ENCODE peak calls at places on chromosomes 11 and 22, in five cellular contexts. U, T, Y, J and S are unnamed samples.

GRCh38 chr11:116217006-116217405 is 555.8 kb downstream of the BUD13 start:
- DNase-seq in U (no peak), T (no peak), Y (peak; percentile 47), J (peak; percentile 61), S (no peak)

GRCh38 chr11:126079640-126080205 is 17.1 kb upstream of the CDON start:
- DNase-seq in U (no peak), T (no peak), Y (no peak), J (no peak), S (no peak)

GRCh38 chr11:63868399-63869064 is 29.6 kb downstream of the MARK2 start:
- DNase-seq in U (no peak), T (no peak), Y (no peak), J (no peak), S (peak; percentile 20)

GRCh38 chr11:1647901-1648721 is 18.5 kb downstream of the KRTAP5-5 start:
- DNase-seq in U (no peak), T (no peak), Y (no peak), J (no peak), S (peak; percentile 47)

GRCh38 chr11:87536565-87536964 is 498.8 kb downstream of the TMEM135 start:
- DNase-seq in U (no peak), T (no peak), Y (no peak), J (no peak), S (no peak)

GRCh38 chr22:35538801-35539321 is 1.8 kb upstream of the RASD2 start:
- DNase-seq in U (no peak), T (no peak), Y (no peak), J (no peak), S (peak; percentile 66)

GRCh38 chr11:7603031-7603781 is 70.1 kb downstream of the CYB5R2 start:
- DNase-seq in U (no peak), T (no peak), Y (no peak), J (no peak), S (no peak)

GRCh38 chr11:73257342-73258103 is 14.6 kb upstream of the P2RY6 start:
- DNase-seq in U (peak; percentile 42), T (no peak), Y (no peak), J (peak; percentile 68), S (peak; percentile 91)

GRCh38 chr22:21451545-21452520 is 15.4 kb upstream of the TMEM191C start:
- DNase-seq in U (peak; percentile 7), T (no peak), Y (no peak), J (peak; percentile 20), S (no peak)

GRCh38 chr11:86160546-86161149 is 83.9 kb upstream of the EED start:
- DNase-seq in U (no peak), T (no peak), Y (no peak), J (no peak), S (no peak)

GRCh38 chr11:14974723-14975587 is 2.8 kb upstream of the CALCA start:
- DNase-seq in U (no peak), T (peak; percentile 61), Y (peak; percentile 22), J (no peak), S (peak; percentile 62)

GRCh38 chr11:69310351-69310750 is 16.4 kb downstream of the MYEOV start:
- DNase-seq in U (no peak), T (no peak), Y (no peak), J (no peak), S (no peak)

GRCh38 chr11:61683961-61684869 is 4.0 kb downstream of the DAGLA start:
- DNase-seq in U (no peak), T (no peak), Y (no peak), J (no peak), S (no peak)

GRCh38 chr11:67422894-67423293 is 5.4 kb upstream of the RPS6KB2 start:
- DNase-seq in U (no peak), T (no peak), Y (no peak), J (no peak), S (no peak)

GRCh38 chr11:26827567-26828037 is 105.7 kb upstream of the SLC5A12 start:
- DNase-seq in U (no peak), T (no peak), Y (no peak), J (no peak), S (no peak)

GRCh38 chr22:38080847-38081635 is 2.9 kb downstream of the SLC16A8 start:
- DNase-seq in U (peak; percentile 19), T (no peak), Y (peak; percentile 41), J (peak; percentile 55), S (peak; percentile 67)

GRCh38 chr11:7577226-7577882 is 63.6 kb downstream of the PPFIBP2 start:
- DNase-seq in U (peak; percentile 60), T (no peak), Y (peak; percentile 40), J (no peak), S (no peak)

GRCh38 chr11:10604340-10604748 is 35.9 kb upstream of the LYVE1 start:
- DNase-seq in U (peak; percentile 73), T (no peak), Y (peak; percentile 62), J (no peak), S (peak; percentile 60)

GRCh38 chr11:18490319-18490718 is 34.7 kb downstream of the LDHAL6A start:
- DNase-seq in U (no peak), T (no peak), Y (no peak), J (no peak), S (no peak)

GRCh38 chr11:16778286-16778685 is 39.8 kb downstream of the C11orf58 start:
- DNase-seq in U (no peak), T (no peak), Y (no peak), J (no peak), S (no peak)

GRCh38 chr11:62546937-62547625 is 475 bp upstream of the AHNAK start:
- DNase-seq in U (peak; percentile 61), T (no peak), Y (peak; percentile 42), J (no peak), S (peak; percentile 66)

GRCh38 chr11:44563716-44564115 is 1.7 kb upstream of the CD82 start:
- DNase-seq in U (no peak), T (no peak), Y (no peak), J (no peak), S (no peak)

GRCh38 chr22:33438273-33438672 is 380.1 kb upstream of the SYN3 start:
- DNase-seq in U (no peak), T (no peak), Y (no peak), J (no peak), S (no peak)

GRCh38 chr22:45529097-45529496 is 26.4 kb downstream of the FBLN1 start:
- DNase-seq in U (no peak), T (no peak), Y (no peak), J (no peak), S (no peak)

GRCh38 chr11:127451852-127452251 is 451.3 kb upstream of the KIRREL3 start:
- DNase-seq in U (peak; percentile 26), T (no peak), Y (peak; percentile 68), J (no peak), S (no peak)

GRCh38 chr11:119347242-119347641 is 737 bp upstream of the MFRP start:
- DNase-seq in U (no peak), T (no peak), Y (no peak), J (no peak), S (peak; percentile 32)

GRCh38 chr22:38026130-38027111 is 30.8 kb upstream of the PICK1 start:
- DNase-seq in U (no peak), T (no peak), Y (no peak), J (peak; percentile 25), S (no peak)

GRCh38 chr11:59668188-59668949 is 468 bp downstream of the PATL1 start:
- DNase-seq in U (peak; percentile 55), T (peak; percentile 78), Y (peak; percentile 43), J (peak; percentile 80), S (peak; percentile 82)

GRCh38 chr11:34114471-34114870 is 9.0 kb downstream of the NAT10 start:
- DNase-seq in U (no peak), T (no peak), Y (no peak), J (no peak), S (no peak)

GRCh38 chr11:117097567-117098268 is 510 bp downstream of the SIK3 start:
- DNase-seq in U (peak; percentile 40), T (no peak), Y (peak; percentile 42), J (peak; percentile 69), S (peak; percentile 66)

GRCh38 chr11:65870706-65871681 is 1.6 kb downstream of the EFEMP2 start:
- DNase-seq in U (peak; percentile 29), T (no peak), Y (peak; percentile 72), J (peak; percentile 53), S (no peak)
- H3K4me3 ChIP-seq in U (no peak overlapping the region), T (no peak overlapping the region), Y (peak overlapping the region; percentile 76), J (peak overlapping the region; percentile 62), S (no peak overlapping the region)

GRCh38 chr22:17835256-17835655 is 61.0 kb upstream of the BID start:
- DNase-seq in U (no peak), T (no peak), Y (no peak), J (no peak), S (no peak)

GRCh38 chr22:17841836-17842235 is 67.6 kb upstream of the BID start:
- DNase-seq in U (no peak), T (no peak), Y (no peak), J (no peak), S (no peak)

GRCh38 chr22:17838180-17838865 is 64.1 kb upstream of the BID start:
- DNase-seq in U (no peak), T (no peak), Y (no peak), J (no peak), S (no peak)

GRCh38 chr22:17832665-17833064 is 58.4 kb upstream of the BID start:
- DNase-seq in U (no peak), T (no peak), Y (peak; percentile 45), J (no peak), S (no peak)

GRCh38 chr22:17836977-17837742 is 62.9 kb upstream of the BID start:
- DNase-seq in U (no peak), T (no peak), Y (no peak), J (no peak), S (peak; percentile 83)
- H3K4me1 ChIP-seq in U (peaks cover 4% of the 10 kb centered on the region), T (peaks cover 7% of the 10 kb centered on the region), Y (peaks cover 68% of the 10 kb centered on the region), J (peaks cover 9% of the 10 kb centered on the region), S (peaks cover 4% of the 10 kb centered on the region)

DNA sequence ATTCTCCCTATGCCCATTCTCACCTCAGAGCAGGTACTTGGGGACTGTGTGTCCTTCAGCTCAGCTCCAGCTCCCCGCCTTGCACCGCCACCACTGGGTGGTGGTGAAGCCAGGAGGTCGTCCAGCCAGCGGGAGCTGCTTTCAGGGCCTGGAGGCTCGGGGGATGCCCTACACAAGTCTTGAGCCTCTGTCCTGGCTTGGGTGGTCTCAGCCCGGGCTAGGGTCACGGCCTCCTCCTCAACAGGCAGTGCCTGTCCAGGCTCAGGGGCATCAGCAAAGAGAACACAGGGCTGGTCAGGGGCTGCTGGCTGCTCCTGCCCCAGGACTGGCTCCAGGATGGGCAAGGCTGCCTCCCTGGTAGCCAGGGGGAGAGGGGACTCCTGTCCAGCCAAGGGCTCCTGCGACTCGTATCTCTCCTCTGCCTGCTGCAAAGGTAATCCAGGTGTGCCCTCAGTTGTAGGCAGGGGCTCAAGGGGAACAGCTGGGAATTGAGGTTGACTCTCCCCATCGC is 12.2 kb downstream of the TNKS1BP1 start:
- DNase-seq in U (no peak), T (no peak), Y (no peak), J (no peak), S (peak; percentile 76)
- H3K27ac ChIP-seq in U (peak overlapping the region; percentile 84), T (no peak overlapping the region), Y (peak overlapping the region; percentile 90), J (peak overlapping the region; percentile 84), S (peak overlapping the region; percentile 14)

DNA sequence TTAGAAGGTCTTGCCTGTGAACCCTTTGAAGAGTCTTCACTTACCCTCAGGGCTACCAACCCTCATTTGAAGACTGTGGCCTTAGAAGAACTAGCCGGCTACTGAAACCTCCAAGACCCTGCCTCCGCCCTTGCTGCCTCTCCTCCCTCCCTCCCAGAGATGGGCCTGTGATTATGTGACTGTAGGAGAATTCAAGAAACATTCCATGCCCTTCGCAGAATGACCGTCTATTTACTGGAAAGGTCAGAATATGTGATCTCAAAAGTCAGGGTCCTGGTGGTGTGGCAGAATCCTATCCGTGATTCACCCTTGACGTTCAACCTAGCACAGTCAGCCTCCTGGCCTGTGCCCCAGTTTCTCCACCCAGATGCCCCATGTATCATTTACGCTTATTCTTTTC is 109.6 kb downstream of the CTNND1 start:
- DNase-seq in U (no peak), T (no peak), Y (no peak), J (no peak), S (no peak)
- H3K4me3 ChIP-seq in U (no peak overlapping the region), T (no peak overlapping the region), Y (no peak overlapping the region), J (no peak overlapping the region), S (no peak overlapping the region)

GRCh38 chr11:76947790-76948189 is 86.4 kb upstream of the B3GNT6 start:
- DNase-seq in U (no peak), T (no peak), Y (no peak), J (no peak), S (no peak)
- H3K4me1 ChIP-seq in U (no peaks in the 10 kb centered on the region), T (no peaks in the 10 kb centered on the region), Y (no peaks in the 10 kb centered on the region), J (no peaks in the 10 kb centered on the region), S (no peaks in the 10 kb centered on the region)